ENCODE peak calls at places on chromosomes 16 and 17, in seven cellular contexts. C, A, Y, F, H, P and O are unnamed samples.

GRCh38 chr17:71639865-71640264 is 481.0 kb upstream of the SOX9 start:
- DNase-seq in C (no peak), A (no peak), Y (no peak), F (no peak), H (no peak), P (no peak), O (no peak)

GRCh38 chr17:14790518-14790917 is 474.6 kb downstream of the PMP22 start:
- DNase-seq in C (no peak), A (no peak), Y (peak; percentile 11), F (no peak), H (no peak), P (no peak), O (no peak)

GRCh38 chr17:50249887-50250286 is 24.4 kb upstream of the TMEM92 start:
- DNase-seq in C (no peak), A (no peak), Y (no peak), F (no peak), H (no peak), P (no peak), O (no peak)

GRCh38 chr17:36732351-36732750 is 131.0 kb downstream of the MRM1 start:
- DNase-seq in C (no peak), A (no peak), Y (no peak), F (no peak), H (no peak), P (no peak), O (no peak)

GRCh38 chr17:6413073-6413472 is 21.8 kb downstream of the AIPL1 start:
- DNase-seq in C (no peak), A (no peak), Y (no peak), F (no peak), H (no peak), P (no peak), O (no peak)

GRCh38 chr17:17469996-17470395 is 6.8 kb upstream of the MED9 start:
- DNase-seq in C (no peak), A (no peak), Y (no peak), F (no peak), H (no peak), P (no peak), O (no peak)

GRCh38 chr16:85863384-85863774 is 35.6 kb upstream of the IRF8 start:
- DNase-seq in C (no peak), A (no peak), Y (no peak), F (no peak), H (no peak), P (no peak), O (peak; percentile 32)

GRCh38 chr17:48760411-48760810 is 31.9 kb upstream of the HOXB13 start:
- DNase-seq in C (no peak), A (peak; percentile 5), Y (no peak), F (no peak), H (no peak), P (no peak), O (peak; percentile 13)

GRCh38 chr17:39716073-39716818 is 14.1 kb downstream of the MIEN1 start:
- DNase-seq in C (no peak), A (no peak), Y (peak; percentile 43), F (peak; percentile 42), H (no peak), P (no peak), O (no peak)

GRCh38 chr17:39717660-39718059 is 12.7 kb downstream of the MIEN1 start:
- DNase-seq in C (no peak), A (no peak), Y (no peak), F (no peak), H (no peak), P (no peak), O (no peak)

GRCh38 chr17:39715375-39716072 is 14.8 kb downstream of the MIEN1 start:
- DNase-seq in C (no peak), A (no peak), Y (no peak), F (no peak), H (no peak), P (no peak), O (no peak)

GRCh38 chr17:39719563-39719962 is 10.8 kb downstream of the MIEN1 start:
- DNase-seq in C (no peak), A (no peak), Y (no peak), F (no peak), H (no peak), P (no peak), O (no peak)

DNA sequence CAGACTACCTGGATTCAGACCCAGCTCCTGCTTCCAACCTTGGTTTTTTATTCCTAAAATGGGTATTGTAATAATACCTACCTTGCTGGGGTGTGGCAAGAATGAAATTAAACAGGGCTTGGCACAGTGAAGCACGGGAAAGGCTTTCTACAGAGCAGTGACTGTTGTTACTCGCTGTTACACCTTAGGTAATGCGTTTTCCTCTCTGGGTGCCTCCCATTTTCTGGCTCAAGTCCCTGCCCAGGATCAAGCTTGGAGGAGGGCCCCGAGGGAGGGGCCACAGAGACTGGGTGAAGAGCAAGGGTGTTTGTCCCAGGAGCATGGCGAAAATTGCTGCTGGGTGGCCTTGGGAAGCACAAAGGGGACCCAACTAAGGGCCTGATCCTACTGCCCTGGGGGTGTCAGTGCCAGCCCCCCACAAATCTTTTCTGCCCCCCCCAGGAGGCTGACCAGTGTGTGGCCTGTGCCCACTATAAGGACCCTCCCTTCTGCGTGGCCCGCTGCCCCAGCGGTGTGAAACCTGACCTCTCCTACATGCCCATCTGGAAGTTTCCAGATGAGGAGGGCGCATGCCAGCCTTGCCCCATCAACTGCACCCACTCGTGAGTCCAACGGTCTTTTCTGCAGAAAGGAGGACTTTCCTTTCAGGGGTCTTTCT is 13.3 kb downstream of the MIEN1 start:
- DNase-seq in C (no peak), A (no peak), Y (no peak), F (no peak), H (no peak), P (no peak), O (no peak)
- H3K27ac ChIP-seq in C (peak overlapping the region; percentile 94), A (no peak overlapping the region), Y (peak overlapping the region; percentile 42), F (peak overlapping the region; percentile 72), H (no peak overlapping the region), P (peak overlapping the region; percentile 53), O (no peak overlapping the region)

DNA sequence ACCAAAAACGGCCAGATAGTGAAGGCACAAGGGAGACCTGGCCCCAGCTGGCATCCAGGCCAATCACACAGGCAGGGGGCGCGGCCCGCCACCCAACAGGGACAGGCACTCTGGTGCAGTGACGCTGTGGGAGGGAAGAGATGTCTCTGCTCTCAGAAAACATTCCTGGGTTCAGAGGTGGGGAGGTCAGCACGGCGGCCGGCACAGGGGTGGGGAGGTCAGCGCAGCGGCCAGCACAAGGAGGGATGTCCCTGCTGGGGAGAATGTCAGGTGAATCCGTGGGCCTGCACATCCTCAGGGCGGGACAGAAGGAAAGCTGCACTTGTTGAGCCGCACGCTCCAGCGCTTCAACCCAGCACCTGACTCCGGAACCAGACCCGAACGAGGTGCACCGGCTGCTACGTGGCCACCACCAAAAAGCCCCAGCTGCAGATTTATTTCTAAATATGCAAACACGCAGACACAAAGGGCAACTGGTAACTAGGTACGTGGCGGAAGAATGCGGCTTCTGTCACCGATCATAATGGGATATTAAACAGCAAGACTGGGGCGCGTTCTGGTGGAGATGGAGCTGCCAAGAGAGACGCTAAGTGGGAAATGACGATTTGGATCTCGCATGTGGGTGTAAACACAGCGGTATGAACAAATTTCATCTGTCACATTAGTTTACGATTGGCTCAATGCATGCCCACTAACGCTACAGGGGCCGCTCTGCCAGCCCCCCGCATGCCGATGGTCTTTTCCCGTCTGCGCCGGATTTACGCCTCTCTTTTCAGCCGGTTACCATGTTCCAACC is 15.6 kb downstream of the SLC38A10 start:
- DNase-seq in C (no peak), A (no peak), Y (no peak), F (no peak), H (no peak), P (no peak), O (no peak)
- H3K27ac ChIP-seq in C (peak overlapping the region; percentile 66), A (peak overlapping the region; percentile 75), Y (no peak overlapping the region), F (no peak overlapping the region), H (no peak overlapping the region), P (no peak overlapping the region), O (no peak overlapping the region)

GRCh38 chr16:4261557-4262172 is 11.2 kb downstream of the TFAP4 start:
- DNase-seq in C (no peak), A (no peak), Y (no peak), F (no peak), H (no peak), P (peak; percentile 41), O (no peak)
- H3K27ac ChIP-seq in C (no peak overlapping the region), A (no peak overlapping the region), Y (no peak overlapping the region), F (no peak overlapping the region), H (no peak overlapping the region), P (no peak overlapping the region), O (no peak overlapping the region)

DNA sequence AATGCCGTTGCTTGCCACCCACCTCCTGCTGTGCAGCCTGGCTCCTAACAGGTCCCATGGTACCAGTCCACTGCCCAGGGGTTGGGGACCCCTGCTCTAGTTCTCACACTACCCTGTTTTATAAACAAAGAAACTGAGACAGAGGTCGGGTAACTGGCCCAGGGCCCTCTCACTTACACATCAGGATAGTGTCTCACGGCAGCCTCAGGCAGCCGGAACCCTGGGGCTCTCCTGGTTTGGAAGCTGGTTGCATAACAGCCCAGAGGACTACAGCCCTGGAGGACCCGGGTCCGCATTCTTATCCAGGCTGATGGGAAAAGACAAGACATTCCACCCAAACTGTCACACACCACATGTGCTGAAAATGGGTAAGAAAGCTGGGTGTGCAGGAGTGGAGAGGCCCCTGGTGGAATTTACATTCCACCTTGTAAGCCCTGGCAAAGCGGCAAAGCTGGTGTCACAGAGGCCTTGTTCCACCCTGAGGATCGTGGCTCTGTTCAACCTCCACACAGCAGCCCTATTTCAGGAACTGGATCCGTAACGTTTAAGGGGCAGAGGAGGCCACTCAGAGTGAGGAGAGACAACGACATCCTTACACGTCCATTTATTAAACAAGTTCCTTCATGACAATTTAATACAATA is 9.8 kb downstream of the CMTM3 start:
- DNase-seq in C (no peak), A (no peak), Y (no peak), F (no peak), H (no peak), P (no peak), O (no peak)
- H3K27ac ChIP-seq in C (no peak overlapping the region), A (no peak overlapping the region), Y (no peak overlapping the region), F (no peak overlapping the region), H (no peak overlapping the region), P (no peak overlapping the region), O (no peak overlapping the region)

DNA sequence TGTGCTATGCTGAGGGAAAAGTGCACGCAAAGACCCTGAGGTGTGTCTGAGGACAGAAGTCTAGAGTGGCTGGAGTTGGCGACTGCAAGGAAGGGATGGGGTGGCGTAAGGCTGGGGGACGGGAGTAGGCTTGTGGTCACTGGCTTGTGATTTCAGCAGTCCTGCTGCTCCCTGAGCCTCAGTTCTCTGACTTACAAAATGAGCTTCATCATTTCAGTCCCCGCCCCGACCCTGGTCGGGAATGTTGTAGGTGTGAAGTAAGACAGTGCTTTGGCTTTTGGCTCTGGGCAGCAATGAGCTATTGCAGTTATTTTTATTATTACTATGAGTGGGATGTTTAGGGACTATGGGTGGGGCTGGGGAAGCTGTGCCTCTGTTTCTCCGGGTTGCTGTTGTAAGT is 8.6 kb downstream of the ADGRG1 start:
- DNase-seq in C (no peak), A (no peak), Y (peak; percentile 39), F (no peak), H (no peak), P (no peak), O (peak; percentile 70)
- H3K27ac ChIP-seq in C (peak overlapping the region; percentile 57), A (peak overlapping the region; percentile 35), Y (peak overlapping the region; percentile 92), F (peak overlapping the region; percentile 93), H (peak overlapping the region; percentile 84), P (peak overlapping the region; percentile 63), O (no peak overlapping the region)